ENCODE peak calls at places on chromosomes 1 and 21, in six cellular contexts. O is vagina, F is stomach, L is transverse colon, U is tibial nerve, Y is A549. A is an unnamed sample.

GRCh38 chr1:43207229-43207853 is 35.2 kb downstream of the CFAP57 start:
- DNase-seq in O (no peak), F (no peak), L (no peak), U (no peak), Y (peak), A (no peak)

GRCh38 chr1:231940116-231940515 is 313.5 kb downstream of the DISC1 start:
- DNase-seq in O (no peak), F (no peak), L (no peak), U (no peak), Y (no peak), A (no peak)

GRCh38 chr1:207797229-207797973 is 45.5 kb downstream of the CD46 start:
- DNase-seq in O (no peak), F (peak), L (peak), U (peak), Y (peak), A (no peak)

GRCh38 chr1:153985341-153985912 is 712 bp downstream of the RAB13 start:
- DNase-seq in O (peak), F (no peak), L (peak), U (peak), Y (no peak), A (no peak)

GRCh38 chr1:162055062-162055461 is 14.4 kb upstream of the NOS1AP start:
- DNase-seq in O (no peak), F (no peak), L (no peak), U (no peak), Y (peak), A (no peak)

GRCh38 chr1:150981177-150981804 is 801 bp upstream of the ANXA9 start:
- DNase-seq in O (no peak), F (peak), L (peak), U (no peak), Y (no peak), A (no peak)

GRCh38 chr1:22808186-22808845 is 97.7 kb downstream of the EPHB2 start:
- DNase-seq in O (no peak), F (no peak), L (no peak), U (no peak), Y (no peak), A (no peak)

GRCh38 chr1:30197616-30197934 is 525.8 kb downstream of the MATN1 start:
- DNase-seq in O (peak), F (no peak), L (no peak), U (no peak), Y (no peak), A (no peak)

GRCh38 chr21:45403133-45403824 is 1.7 kb upstream of the COL18A1 start:
- DNase-seq in O (no peak), F (no peak), L (no peak), U (no peak), Y (no peak), A (no peak)

GRCh38 chr1:23341829-23342697 is 2.0 kb downstream of the HNRNPR start:
- DNase-seq in O (no peak), F (no peak), L (no peak), U (no peak), Y (no peak), A (no peak)

GRCh38 chr1:93979718-93980319 is 70.6 kb upstream of the GCLM start:
- DNase-seq in O (no peak), F (no peak), L (peak), U (peak), Y (no peak), A (no peak)

GRCh38 chr1:62746086-62746808 is 37.7 kb upstream of the ATG4C start:
- DNase-seq in O (no peak), F (no peak), L (no peak), U (no peak), Y (peak), A (no peak)

GRCh38 chr1:205271277-205271676 is 43.5 kb downstream of the TMCC2 start:
- DNase-seq in O (no peak), F (no peak), L (no peak), U (peak), Y (no peak), A (no peak)

GRCh38 chr1:39657923-39658485 is 13.9 kb downstream of the NT5C1A start:
- DNase-seq in O (no peak), F (peak), L (peak), U (no peak), Y (peak), A (peak)

GRCh38 chr1:230396966-230397365 is 29.2 kb downstream of the PGBD5 start:
- DNase-seq in O (no peak), F (no peak), L (no peak), U (no peak), Y (no peak), A (no peak)

GRCh38 chr1:94708811-94709210 is 111.3 kb upstream of the SLC44A3 start:
- DNase-seq in O (no peak), F (no peak), L (no peak), U (no peak), Y (no peak), A (no peak)

GRCh38 chr1:46340404-46341221 is at the start of gene NSUN4:
- DNase-seq in O (peak), F (peak), L (peak), U (peak), Y (peak), A (peak)

GRCh38 chr1:30151826-30152225 is 571.6 kb downstream of the MATN1 start:
- DNase-seq in O (no peak), F (no peak), L (no peak), U (no peak), Y (no peak), A (no peak)

GRCh38 chr1:117964290-117965038 is 34.9 kb downstream of the WDR3 start:
- DNase-seq in O (no peak), F (no peak), L (no peak), U (no peak), Y (no peak), A (no peak)

GRCh38 chr1:48371598-48371997 is 100.4 kb downstream of the SPATA6 start:
- DNase-seq in O (no peak), F (no peak), L (no peak), U (no peak), Y (no peak), A (no peak)

GRCh38 chr1:152107289-152107983 is 7.8 kb downstream of the TCHH start:
- DNase-seq in O (no peak), F (no peak), L (no peak), U (no peak), Y (peak), A (no peak)

GRCh38 chr1:219761208-219761860 is 148.4 kb upstream of the ZC3H11B start:
- DNase-seq in O (no peak), F (no peak), L (no peak), U (no peak), Y (no peak), A (no peak)

GRCh38 chr21:27371688-27372331 is 404.9 kb upstream of the ADAMTS5 start:
- DNase-seq in O (no peak), F (no peak), L (no peak), U (no peak), Y (no peak), A (no peak)

GRCh38 chr1:91836307-91837056 is 49.5 kb downstream of the TGFBR3 start:
- DNase-seq in O (no peak), F (no peak), L (no peak), U (no peak), Y (no peak), A (no peak)

GRCh38 chr1:21292991-21293536 is 2.8 kb upstream of the ECE1 start:
- DNase-seq in O (no peak), F (no peak), L (no peak), U (no peak), Y (no peak), A (peak)

DNA sequence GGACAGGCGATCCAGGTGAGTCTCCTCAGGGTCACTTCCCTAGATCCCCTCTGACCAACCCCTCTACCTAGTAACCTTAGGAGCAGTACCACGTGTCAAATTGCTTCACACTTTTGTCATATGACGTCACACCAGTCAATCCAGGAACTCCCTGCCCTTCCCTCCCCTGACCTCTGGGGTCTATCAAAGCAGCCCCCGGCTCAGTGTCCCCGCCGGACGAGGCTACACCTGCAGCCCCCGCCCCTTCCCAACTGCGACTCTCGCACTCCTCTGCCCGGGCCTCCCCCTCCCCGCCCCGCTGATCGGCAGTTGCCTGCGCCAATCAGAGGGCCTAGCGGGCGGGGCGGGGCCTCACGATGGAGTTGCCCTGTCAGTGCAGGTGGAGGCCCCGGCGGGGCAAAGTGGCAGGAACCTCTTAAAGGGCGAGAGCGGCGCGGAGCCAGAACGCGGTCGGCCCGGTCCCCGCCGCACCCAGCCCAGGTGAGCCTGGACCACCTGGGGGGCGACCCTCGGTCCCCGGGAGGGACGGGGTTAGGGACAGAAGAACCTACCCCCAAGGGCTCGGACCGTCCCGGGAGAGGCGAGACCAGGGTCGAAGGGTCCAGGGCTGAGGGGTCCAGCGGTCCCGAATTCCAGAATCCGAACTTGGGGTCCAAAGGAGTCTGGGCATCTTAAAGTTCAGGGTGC is 27.5 kb upstream of the EPB41 start:
- DNase-seq in O (no peak), F (peak), L (peak), U (peak), Y (peak), A (peak)
- TF ChIP-seq POLR2A in O (peak), F (no peak), L (peak), U (no peak), Y (no peak), A (peak)

GRCh38 chr1:15727866-15728534 is 8.1 kb upstream of the SLC25A34 start:
- DNase-seq in O (no peak), F (no peak), L (no peak), U (no peak), Y (no peak), A (no peak)

GRCh38 chr1:15730423-15730822 is 5.6 kb upstream of the SLC25A34 start:
- DNase-seq in O (no peak), F (no peak), L (no peak), U (no peak), Y (no peak), A (no peak)

GRCh38 chr1:15730936-15731335 is 5.1 kb upstream of the SLC25A34 start:
- DNase-seq in O (no peak), F (no peak), L (no peak), U (no peak), Y (no peak), A (no peak)

GRCh38 chr1:15727424-15727823 is 8.6 kb upstream of the SLC25A34 start:
- DNase-seq in O (no peak), F (no peak), L (no peak), U (no peak), Y (no peak), A (no peak)

DNA sequence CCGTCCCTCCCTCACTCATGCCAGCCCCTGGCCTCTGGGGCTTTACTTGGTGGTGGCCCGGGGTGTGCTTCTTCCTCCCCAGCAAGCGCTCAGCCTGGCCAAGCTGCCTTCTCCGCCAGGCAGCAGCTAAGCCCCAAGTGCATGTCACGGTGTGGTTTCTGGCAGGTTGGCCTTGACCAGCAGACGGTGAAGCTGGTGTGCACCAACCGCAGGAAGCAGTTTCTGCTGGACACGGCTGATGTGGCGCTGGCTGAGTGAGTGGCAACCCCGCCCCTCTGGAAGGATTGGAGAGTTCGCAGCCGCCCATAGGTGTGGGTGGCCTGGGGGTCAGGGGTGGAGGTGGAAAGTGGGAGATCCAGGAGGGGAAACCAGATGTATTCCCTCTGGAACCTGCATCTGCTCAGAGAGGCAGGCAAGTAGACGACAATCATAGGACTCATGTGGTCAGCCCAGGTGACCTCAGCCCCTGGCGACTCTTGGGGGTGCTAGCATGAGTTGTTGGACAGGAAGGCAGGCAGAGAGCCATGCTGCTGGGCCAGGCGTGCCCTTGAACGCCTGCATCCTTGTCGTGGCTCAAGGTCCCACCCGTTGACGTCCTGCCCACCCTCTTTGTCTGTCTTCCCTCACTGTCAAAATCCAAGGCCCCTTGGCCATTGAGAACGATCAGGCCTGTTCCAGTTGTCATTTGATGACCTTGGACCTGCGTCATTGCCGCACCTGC is 7.0 kb upstream of the SLC25A34 start:
- DNase-seq in O (no peak), F (no peak), L (no peak), U (no peak), Y (no peak), A (no peak)
- TF ChIP-seq POLR2A in O (no peak), F (no peak), L (no peak), U (no peak), Y (no peak), A (no peak)

GRCh38 chr1:41901551-41901950 is 17.2 kb downstream of the HIVEP3 start:
- DNase-seq in O (no peak), F (no peak), L (no peak), U (peak), Y (no peak), A (no peak)
- TF ChIP-seq POLR2A in O (no peak), F (no peak), L (no peak), U (no peak), Y (no peak), A (no peak)

GRCh38 chr1:51847294-51847920 is 31.1 kb downstream of the NRDC start:
- DNase-seq in O (no peak), F (no peak), L (no peak), U (no peak), Y (no peak), A (no peak)

GRCh38 chr1:51855624-51856023 is 22.9 kb downstream of the NRDC start:
- DNase-seq in O (no peak), F (no peak), L (no peak), U (no peak), Y (no peak), A (no peak)

GRCh38 chr1:51850420-51851297 is 27.9 kb downstream of the NRDC start:
- DNase-seq in O (no peak), F (no peak), L (no peak), U (no peak), Y (no peak), A (no peak)

GRCh38 chr1:51853360-51853759 is 25.2 kb downstream of the NRDC start:
- DNase-seq in O (no peak), F (no peak), L (no peak), U (no peak), Y (no peak), A (no peak)

GRCh38 chr1:51851882-51852396 is 26.6 kb downstream of the NRDC start:
- DNase-seq in O (no peak), F (no peak), L (no peak), U (no peak), Y (no peak), A (no peak)
- TF ChIP-seq POLR2A in O (no peak), F (no peak), L (no peak), U (no peak), Y (no peak), A (no peak)

DNA sequence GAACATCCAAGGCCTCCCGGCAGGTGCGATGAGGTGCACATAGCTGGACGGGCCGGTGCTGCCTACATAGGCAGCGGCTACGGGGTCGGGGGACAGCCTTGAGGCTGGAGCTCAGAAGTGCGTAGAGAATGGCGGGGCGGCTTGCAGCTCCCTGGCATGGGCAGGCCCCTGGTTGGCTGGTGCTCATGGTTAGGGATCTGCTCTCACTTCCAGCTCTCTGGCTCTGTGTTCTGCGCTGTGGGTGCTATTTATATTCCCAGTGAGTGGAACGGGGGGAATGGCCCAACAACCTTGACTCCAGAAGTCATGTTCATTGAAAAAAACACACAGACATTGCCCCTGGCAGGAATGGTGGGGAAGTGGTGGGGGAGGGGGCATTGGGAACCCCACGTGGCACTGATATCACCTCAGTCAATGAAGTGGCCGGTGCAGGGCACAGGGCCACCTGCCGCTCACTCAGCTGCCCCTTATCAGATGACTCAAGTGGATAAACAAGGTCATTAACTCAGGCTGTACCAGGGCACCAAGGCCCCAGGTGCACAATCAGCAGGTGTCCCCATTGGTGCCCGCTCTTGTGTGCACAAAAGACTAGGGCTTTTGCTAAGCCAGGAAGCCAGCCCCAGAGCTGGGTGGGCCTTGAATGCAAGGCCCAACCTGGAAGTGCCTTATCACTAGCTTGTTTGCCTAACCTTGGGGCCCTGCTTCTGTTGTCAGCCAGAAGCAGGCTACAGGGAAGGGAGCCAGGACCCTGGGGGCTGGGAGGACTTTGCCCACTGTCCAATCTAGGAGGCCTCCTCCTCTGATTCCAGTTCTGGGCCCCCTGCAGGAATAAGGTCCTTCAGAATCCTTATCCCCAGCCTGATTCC is at the start of gene NR0B2:
- DNase-seq in O (no peak), F (peak), L (peak), U (no peak), Y (no peak), A (no peak)
- TF ChIP-seq POLR2A in O (no peak), F (no peak), L (peak), U (no peak), Y (no peak), A (no peak)

GRCh38 chr1:7824701-7825100 is 28.2 kb downstream of the UTS2 start:
- DNase-seq in O (no peak), F (no peak), L (no peak), U (no peak), Y (no peak), A (no peak)

GRCh38 chr1:7827134-7827955 is 25.5 kb downstream of the UTS2 start:
- DNase-seq in O (no peak), F (no peak), L (no peak), U (no peak), Y (no peak), A (no peak)

GRCh38 chr1:7831458-7831857 is 21.4 kb downstream of the UTS2 start:
- DNase-seq in O (no peak), F (no peak), L (no peak), U (no peak), Y (no peak), A (no peak)

GRCh38 chr1:7826363-7826762 is 26.5 kb downstream of the UTS2 start:
- DNase-seq in O (no peak), F (no peak), L (no peak), U (no peak), Y (no peak), A (no peak)
- TF ChIP-seq POLR2A in O (no peak), F (no peak), L (no peak), U (no peak), Y (no peak), A (no peak)

DNA sequence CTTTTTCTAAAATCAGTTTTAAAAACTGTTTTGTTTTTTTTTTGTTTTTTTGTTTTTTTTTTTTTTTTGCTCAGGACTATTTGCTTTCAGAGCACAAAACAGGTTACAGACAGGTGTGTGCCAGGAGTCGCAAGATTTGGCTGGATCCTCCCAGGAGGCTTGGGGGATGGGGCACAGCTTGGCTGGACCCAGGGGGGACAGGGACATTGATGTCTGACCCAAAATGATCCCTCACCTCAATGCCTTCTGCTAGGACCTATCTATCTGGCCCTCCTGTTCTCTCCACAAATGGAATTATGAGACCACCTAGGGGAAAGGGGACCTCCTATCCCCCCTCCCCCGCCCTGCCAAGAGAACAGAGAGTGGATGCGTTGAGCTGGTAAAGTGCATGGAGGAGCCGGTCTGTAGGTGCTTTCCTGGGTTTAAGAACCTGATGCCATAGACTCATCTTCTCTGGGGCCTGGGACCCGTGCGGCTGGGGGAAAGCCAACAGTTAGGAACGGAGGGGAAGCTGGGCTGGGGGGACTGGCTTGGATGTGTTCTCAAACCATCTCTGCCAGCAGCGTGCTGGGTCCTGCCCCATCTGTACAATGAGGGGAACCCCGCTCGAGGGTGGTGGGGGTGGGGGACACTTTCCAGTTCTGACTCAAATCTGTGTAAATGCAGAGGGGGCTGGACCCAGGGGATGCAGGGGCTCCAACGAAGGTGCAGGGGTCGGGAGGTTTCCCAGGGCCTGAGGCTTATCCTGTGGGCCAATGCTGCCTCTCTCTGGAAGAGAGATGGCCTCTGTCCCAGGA is 28.9 kb downstream of the RUNX3 start:
- DNase-seq in O (no peak), F (peak), L (peak), U (no peak), Y (no peak), A (peak)
- TF ChIP-seq POLR2A in O (no peak), F (no peak), L (no peak), U (no peak), Y (no peak), A (peak)